ENCODE peak calls at places on chromosomes 11 and 22, in six cellular contexts. One of them, this sample, is unnamed.

GRCh38 chr11:70025308-70025707 is 52.8 kb upstream of the ANO1 start:
- DNase-seq in GM12878: no peak
- DNase-seq in SK-N-SH: no peak
- DNase-seq in H1: no peak
- DNase-seq in K562: no peak
- DNase-seq in HepG2: no peak
- DNase-seq in this sample: no peak

GRCh38 chr11:109794501-109794900 is 298.7 kb upstream of the ZC3H12C start:
- DNase-seq in GM12878: no peak
- DNase-seq in SK-N-SH: no peak
- DNase-seq in H1: no peak
- DNase-seq in K562: no peak
- DNase-seq in HepG2: no peak
- DNase-seq in this sample: no peak

GRCh38 chr11:61021661-61022212 is 50.3 kb downstream of the CD6 start:
- DNase-seq in GM12878: no peak
- DNase-seq in SK-N-SH: no peak
- DNase-seq in H1: peak; percentile 89
- DNase-seq in K562: no peak
- DNase-seq in HepG2: no peak
- DNase-seq in this sample: no peak

GRCh38 chr22:47154621-47155081 is 392.2 kb downstream of the TBC1D22A start:
- DNase-seq in GM12878: no peak
- DNase-seq in SK-N-SH: peak; percentile 88
- DNase-seq in H1: no peak
- DNase-seq in K562: no peak
- DNase-seq in HepG2: no peak
- DNase-seq in this sample: no peak

GRCh38 chr11:45229401-45229800 is 56.7 kb downstream of the SYT13 start:
- DNase-seq in GM12878: no peak
- DNase-seq in SK-N-SH: no peak
- DNase-seq in H1: no peak
- DNase-seq in K562: no peak
- DNase-seq in HepG2: no peak
- DNase-seq in this sample: no peak

GRCh38 chr22:41910050-41910598 is 4.8 kb downstream of the SHISA8 start:
- DNase-seq in GM12878: no peak
- DNase-seq in SK-N-SH: peak; percentile 73
- DNase-seq in H1: peak; percentile 78
- DNase-seq in K562: no peak
- DNase-seq in HepG2: no peak
- DNase-seq in this sample: no peak

GRCh38 chr22:48705917-48706605 is 1121.6 kb downstream of the BRD1 start:
- DNase-seq in GM12878: no peak
- DNase-seq in SK-N-SH: no peak
- DNase-seq in H1: no peak
- DNase-seq in K562: no peak
- DNase-seq in HepG2: no peak
- DNase-seq in this sample: no peak

GRCh38 chr11:113773092-113773415 is 438 bp downstream of the ZW10 start:
- DNase-seq in GM12878: no peak
- DNase-seq in SK-N-SH: no peak
- DNase-seq in H1: no peak
- DNase-seq in K562: peak; percentile 45
- DNase-seq in HepG2: peak; percentile 6
- DNase-seq in this sample: no peak

GRCh38 chr22:46335201-46336118 is at the start of gene TRMU:
- DNase-seq in GM12878: peak; percentile 56
- DNase-seq in SK-N-SH: peak; percentile 98
- DNase-seq in H1: peak; percentile 87
- DNase-seq in K562: peak; percentile 84
- DNase-seq in HepG2: peak; percentile 71
- DNase-seq in this sample: peak; percentile 91

GRCh38 chr11:16891170-16891569 is 123.0 kb downstream of the PLEKHA7 start:
- DNase-seq in GM12878: no peak
- DNase-seq in SK-N-SH: no peak
- DNase-seq in H1: no peak
- DNase-seq in K562: no peak
- DNase-seq in HepG2: no peak
- DNase-seq in this sample: no peak

GRCh38 chr11:12706531-12707499 is 32.6 kb downstream of the TEAD1 start:
- DNase-seq in GM12878: no peak
- DNase-seq in SK-N-SH: no peak
- DNase-seq in H1: no peak
- DNase-seq in K562: peak; percentile 87
- DNase-seq in HepG2: peak; percentile 57
- DNase-seq in this sample: no peak

GRCh38 chr22:37370306-37370979 is 56.8 kb downstream of the ELFN2 start:
- DNase-seq in GM12878: no peak
- DNase-seq in SK-N-SH: no peak
- DNase-seq in H1: no peak
- DNase-seq in K562: no peak
- DNase-seq in HepG2: no peak
- DNase-seq in this sample: peak; percentile 62

GRCh38 chr11:71252782-71253730 is 679 bp upstream of the SHANK2 start:
- DNase-seq in GM12878: no peak
- DNase-seq in SK-N-SH: no peak
- DNase-seq in H1: peak; percentile 77
- DNase-seq in K562: no peak
- DNase-seq in HepG2: peak; percentile 97
- DNase-seq in this sample: no peak

GRCh38 chr22:17880020-17880419 is 105.8 kb upstream of the BID start:
- DNase-seq in GM12878: no peak
- DNase-seq in SK-N-SH: no peak
- DNase-seq in H1: no peak
- DNase-seq in K562: no peak
- DNase-seq in HepG2: no peak
- DNase-seq in this sample: no peak

GRCh38 chr11:122145715-122146274 is 29.8 kb upstream of the BLID start:
- DNase-seq in GM12878: no peak
- DNase-seq in SK-N-SH: no peak
- DNase-seq in H1: no peak
- DNase-seq in K562: no peak
- DNase-seq in HepG2: no peak
- DNase-seq in this sample: no peak

GRCh38 chr22:41437198-41437597 is 9.4 kb downstream of the TOB2 start:
- DNase-seq in GM12878: no peak
- DNase-seq in SK-N-SH: no peak
- DNase-seq in H1: no peak
- DNase-seq in K562: no peak
- DNase-seq in HepG2: no peak
- DNase-seq in this sample: no peak

GRCh38 chr22:45127866-45128265 is 35.9 kb upstream of the NUP50 start:
- DNase-seq in GM12878: no peak
- DNase-seq in SK-N-SH: no peak
- DNase-seq in H1: no peak
- DNase-seq in K562: no peak
- DNase-seq in HepG2: no peak
- DNase-seq in this sample: no peak

GRCh38 chr11:124983674-124984511 is 29.9 kb downstream of the CCDC15 start:
- DNase-seq in GM12878: no peak
- DNase-seq in SK-N-SH: peak; percentile 5
- DNase-seq in H1: no peak
- DNase-seq in K562: no peak
- DNase-seq in HepG2: no peak
- DNase-seq in this sample: no peak

GRCh38 chr22:22025320-22026156 is 43.0 kb upstream of the TOP3B start:
- DNase-seq in GM12878: no peak
- DNase-seq in SK-N-SH: no peak
- DNase-seq in H1: no peak
- DNase-seq in K562: no peak
- DNase-seq in HepG2: no peak
- DNase-seq in this sample: no peak
- H3K4me3 ChIP-seq in GM12878: peak overlapping the region; percentile 58
- H3K4me3 ChIP-seq in SK-N-SH: no peak overlapping the region
- H3K4me3 ChIP-seq in H1: no peak overlapping the region
- H3K4me3 ChIP-seq in K562: no peak overlapping the region
- H3K4me3 ChIP-seq in HepG2: no peak overlapping the region
- H3K4me3 ChIP-seq in this sample: no peak overlapping the region

GRCh38 chr22:28075260-28075981 is 156.4 kb upstream of the PITPNB start:
- DNase-seq in GM12878: no peak
- DNase-seq in SK-N-SH: no peak
- DNase-seq in H1: no peak
- DNase-seq in K562: peak; percentile 36
- DNase-seq in HepG2: peak; percentile 18
- DNase-seq in this sample: no peak
- TF ChIP-seq GABPA in GM12878: no peak
- TF ChIP-seq GABPA in SK-N-SH: no peak
- TF ChIP-seq GABPA in H1: no peak
- TF ChIP-seq GABPA in K562: no peak
- TF ChIP-seq GABPA in HepG2: no peak
- TF ChIP-seq GABPA in this sample: no peak

DNA sequence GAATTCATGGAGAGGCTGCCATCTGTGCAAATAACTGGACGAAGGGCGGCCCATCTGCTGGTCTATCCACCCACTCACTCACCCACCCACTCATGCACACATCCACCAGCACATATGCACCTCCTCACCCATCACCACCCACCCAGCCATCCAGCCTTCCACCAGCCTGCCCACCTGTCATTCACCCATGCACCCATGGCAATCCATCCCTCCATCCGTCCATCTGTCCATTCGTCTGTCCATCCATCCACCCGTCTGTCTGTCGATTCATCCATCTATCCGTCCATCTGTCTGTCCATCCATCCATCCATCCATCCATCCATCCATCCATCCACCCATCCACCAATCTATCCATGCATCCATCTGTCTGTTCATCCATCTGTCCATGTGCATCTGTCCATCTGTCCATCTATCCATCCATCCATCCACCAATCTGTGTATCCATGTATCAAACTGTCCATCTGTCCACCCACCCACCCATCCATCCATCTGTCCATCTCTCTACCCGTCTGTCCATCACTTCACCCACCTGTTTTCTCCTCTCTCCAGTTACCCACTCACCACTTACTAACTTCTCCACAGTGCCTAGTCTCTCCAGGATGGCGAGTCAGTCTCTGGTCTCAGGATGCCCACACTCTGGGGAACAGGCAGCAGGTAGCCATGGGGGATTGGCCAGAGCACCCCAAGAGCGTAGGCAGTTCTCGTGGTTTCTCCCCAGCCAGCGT is 8.9 kb downstream of the TRPM5 start:
- DNase-seq in GM12878: no peak
- DNase-seq in SK-N-SH: no peak
- DNase-seq in H1: no peak
- DNase-seq in K562: no peak
- DNase-seq in HepG2: no peak
- DNase-seq in this sample: no peak
- H3K4me3 ChIP-seq in GM12878: no peak overlapping the region
- H3K4me3 ChIP-seq in SK-N-SH: no peak overlapping the region
- H3K4me3 ChIP-seq in H1: no peak overlapping the region
- H3K4me3 ChIP-seq in K562: no peak overlapping the region
- H3K4me3 ChIP-seq in HepG2: no peak overlapping the region
- H3K4me3 ChIP-seq in this sample: no peak overlapping the region

GRCh38 chr11:117457835-117458234 is 130.2 kb downstream of the CEP164 start:
- DNase-seq in GM12878: no peak
- DNase-seq in SK-N-SH: no peak
- DNase-seq in H1: no peak
- DNase-seq in K562: no peak
- DNase-seq in HepG2: no peak
- DNase-seq in this sample: no peak
- TF ChIP-seq GABPA in GM12878: no peak
- TF ChIP-seq GABPA in SK-N-SH: no peak
- TF ChIP-seq GABPA in H1: no peak
- TF ChIP-seq GABPA in K562: no peak
- TF ChIP-seq GABPA in HepG2: no peak
- TF ChIP-seq GABPA in this sample: no peak

GRCh38 chr11:118914178-118914918 is 11.4 kb downstream of the BCL9L start:
- DNase-seq in GM12878: no peak
- DNase-seq in SK-N-SH: no peak
- DNase-seq in H1: no peak
- DNase-seq in K562: no peak
- DNase-seq in HepG2: peak; percentile 53
- DNase-seq in this sample: no peak

GRCh38 chr11:118911880-118912741 is 13.6 kb downstream of the BCL9L start:
- DNase-seq in GM12878: no peak
- DNase-seq in SK-N-SH: no peak
- DNase-seq in H1: peak; percentile 86
- DNase-seq in K562: peak; percentile 94
- DNase-seq in HepG2: peak; percentile 83
- DNase-seq in this sample: no peak

GRCh38 chr11:118913411-118914125 is 12.2 kb downstream of the BCL9L start:
- DNase-seq in GM12878: no peak
- DNase-seq in SK-N-SH: no peak
- DNase-seq in H1: no peak
- DNase-seq in K562: no peak
- DNase-seq in HepG2: no peak
- DNase-seq in this sample: no peak

GRCh38 chr11:118911113-118911879 is 14.4 kb downstream of the BCL9L start:
- DNase-seq in GM12878: no peak
- DNase-seq in SK-N-SH: no peak
- DNase-seq in H1: no peak
- DNase-seq in K562: peak; percentile 56
- DNase-seq in HepG2: peak; percentile 83
- DNase-seq in this sample: no peak

DNA sequence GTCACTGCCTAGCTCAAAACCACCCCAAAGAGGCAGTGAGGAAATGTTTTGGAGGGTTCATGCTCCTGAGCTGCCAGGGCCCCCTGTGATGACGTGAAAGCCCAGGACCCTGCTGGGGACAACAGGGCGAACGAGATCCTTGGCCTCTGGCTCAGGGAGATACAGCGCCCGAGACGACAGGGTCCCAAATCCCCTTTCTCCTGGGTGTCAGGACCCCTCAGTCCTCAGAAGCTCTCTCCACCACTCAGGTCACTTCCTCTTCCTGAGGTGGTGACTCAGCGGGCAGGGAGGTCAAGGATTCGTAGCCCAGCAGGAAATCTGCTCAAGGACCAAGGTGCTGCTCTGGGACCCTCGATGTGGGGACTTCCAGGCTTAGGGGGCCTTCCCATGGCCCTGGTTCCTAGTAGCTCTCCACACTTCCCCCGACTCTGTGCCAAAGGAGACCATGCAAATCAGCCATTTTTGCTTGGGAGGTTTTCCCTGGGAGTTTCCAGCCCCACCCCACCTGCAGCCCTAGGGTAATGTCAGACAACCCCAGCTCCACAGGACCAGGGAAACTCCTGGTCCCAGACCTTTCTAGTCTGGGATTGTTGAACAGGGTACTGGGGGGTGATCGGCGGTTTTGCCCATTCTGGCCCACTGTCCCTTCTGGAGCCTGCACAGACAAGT is 12.8 kb downstream of the BCL9L start:
- DNase-seq in GM12878: peak; percentile 43
- DNase-seq in SK-N-SH: no peak
- DNase-seq in H1: no peak
- DNase-seq in K562: peak; percentile 71
- DNase-seq in HepG2: no peak
- DNase-seq in this sample: no peak
- H3K4me3 ChIP-seq in GM12878: peak overlapping the region; percentile 15
- H3K4me3 ChIP-seq in SK-N-SH: no peak overlapping the region
- H3K4me3 ChIP-seq in H1: peak overlapping the region; percentile 61
- H3K4me3 ChIP-seq in K562: no peak overlapping the region
- H3K4me3 ChIP-seq in HepG2: peak overlapping the region; percentile 43
- H3K4me3 ChIP-seq in this sample: no peak overlapping the region

DNA sequence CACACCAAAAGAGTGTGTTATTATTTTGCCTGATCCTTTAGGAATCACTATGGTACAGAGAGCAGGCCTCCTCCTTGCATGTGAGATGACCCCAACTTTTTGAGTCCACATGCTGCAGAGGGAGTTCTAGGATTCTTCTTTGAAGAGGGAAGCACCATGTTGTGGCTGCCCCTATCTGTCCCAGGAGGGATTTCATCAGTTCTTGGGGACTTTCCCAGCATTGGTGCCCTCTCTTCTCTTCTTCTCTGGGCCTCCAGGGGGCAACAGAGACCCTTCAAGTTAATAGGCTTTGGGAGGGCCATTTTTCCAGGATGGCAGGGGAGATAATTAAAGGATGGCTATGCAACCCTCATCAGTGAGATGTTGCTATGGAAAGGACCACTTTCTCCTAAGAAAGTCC is 3.6 kb downstream of the MMP1 start:
- DNase-seq in GM12878: no peak
- DNase-seq in SK-N-SH: peak; percentile 15
- DNase-seq in H1: peak; percentile 58
- DNase-seq in K562: peak; percentile 42
- DNase-seq in HepG2: peak; percentile 44
- DNase-seq in this sample: no peak
- TF ChIP-seq GABPA in GM12878: no peak
- TF ChIP-seq GABPA in SK-N-SH: no peak
- TF ChIP-seq GABPA in H1: no peak
- TF ChIP-seq GABPA in K562: no peak
- TF ChIP-seq GABPA in HepG2: no peak
- TF ChIP-seq GABPA in this sample: no peak